ENCODE peak calls at places on chromosomes 2 and 18, in four cellular contexts. L, P, B and E are unnamed samples.
A peak's percentile ranks its signal among the peaks of the same experiment; 100 is the strongest.

GRCh38 chr2:893311-893710 is 57.3 kb upstream of the SNTG2 start:
- DNase-seq in L (no peak), P (no peak), B (no peak), E (no peak)

GRCh38 chr18:6719914-6720692 is 9.4 kb upstream of the ARHGAP28 start:
- DNase-seq in L (no peak), P (no peak), B (no peak), E (no peak)

GRCh38 chr2:111054791-111055627 is 65.7 kb upstream of the BCL2L11 start:
- DNase-seq in L (no peak), P (no peak), B (no peak), E (no peak)

GRCh38 chr2:132911726-132912724 is 242.0 kb upstream of the LYPD1 start:
- DNase-seq in L (no peak), P (no peak), B (no peak), E (no peak)

GRCh38 chr18:22848618-22849017 is 84.5 kb upstream of the RBBP8 start:
- DNase-seq in L (no peak), P (no peak), B (no peak), E (no peak)

GRCh38 chr2:164789986-164790385 is 51.6 kb downstream of the COBLL1 start:
- DNase-seq in L (no peak), P (no peak), B (no peak), E (no peak)

GRCh38 chr18:35875566-35875965 is 96.9 kb upstream of the RMP24 start:
- DNase-seq in L (no peak), P (no peak), B (no peak), E (no peak)

GRCh38 chr2:120441744-120442471 is 96.0 kb downstream of the INHBB start:
- DNase-seq in L (peak; percentile 54), P (no peak), B (no peak), E (no peak)

GRCh38 chr2:160989778-160990177 is 170.4 kb upstream of the TANK start:
- DNase-seq in L (no peak), P (no peak), B (no peak), E (no peak)

GRCh38 chr2:76391663-76392062 is 680.9 kb upstream of the GCFC2 start:
- DNase-seq in L (no peak), P (no peak), B (no peak), E (no peak)

GRCh38 chr2:4670331-4670730 is 967.0 kb downstream of the DCDC2C start:
- DNase-seq in L (no peak), P (no peak), B (no peak), E (no peak)

GRCh38 chr2:169276045-169276444 is 86.3 kb downstream of the LRP2 start:
- DNase-seq in L (no peak), P (no peak), B (peak; percentile 17), E (peak; percentile 84)